ENCODE peak calls at places on chromosomes 11 and 22, in ten cellular contexts. V is left cardiac atrium; P is activated CD8-positive, alpha-beta T cell treated with anti-CD3 and anti-CD28 coated beads, Interleukin-2, amount 10 ng/mL, durations not matched to agents 7 days and 5 days; L is globus pallidus; I is activated CD8-positive, alpha-beta memory T cell treated with anti-CD3 and anti-CD28 coated beads, Interleukin-2, amount 50 U/mL, for 48 hours; O is NCI-H226; N is ovary; J is HFF-Myc; M is AG08395; D is cardiac fibroblast. Y is an unnamed sample.

GRCh38 chr22:28297504-28297903 is 378.4 kb upstream of the PITPNB start:
- DNase-seq in V (no peak), P (no peak), L (peak), I (no peak), O (no peak), N (no peak), J (no peak), M (no peak), D (peak), Y (no peak)

GRCh38 chr11:86068138-86068861 is 584 bp downstream of the PICALM start:
- DNase-seq in V (peak), P (peak), L (peak), I (peak), O (peak), N (peak), J (no peak), M (no peak), D (peak), Y (peak)

GRCh38 chr11:1559103-1559951 is 12.7 kb downstream of the DUSP8 start:
- DNase-seq in V (peak), P (no peak), L (peak), I (no peak), O (peak), N (peak), J (no peak), M (peak), D (peak), Y (peak)

GRCh38 chr11:116851631-116852030 is 14.2 kb upstream of the APOA1 start:
- DNase-seq in V (no peak), P (peak), L (no peak), I (peak), O (peak), N (no peak), J (no peak), M (no peak), D (no peak), Y (no peak)

GRCh38 chr11:2564588-2565440 is 120.0 kb downstream of the KCNQ1 start:
- DNase-seq in V (peak), P (no peak), L (no peak), I (no peak), O (no peak), N (no peak), J (no peak), M (no peak), D (no peak), Y (no peak)

GRCh38 chr22:38214248-38215056 is 12.7 kb downstream of the MAFF start:
- DNase-seq in V (peak), P (peak), L (peak), I (peak), O (no peak), N (peak), J (no peak), M (peak), D (peak), Y (peak)

GRCh38 chr22:20174785-20175596 is 24.1 kb upstream of the CCDC188 start:
- DNase-seq in V (no peak), P (no peak), L (no peak), I (no peak), O (no peak), N (no peak), J (no peak), M (no peak), D (peak), Y (peak)

GRCh38 chr11:78354741-78355705 is 62.6 kb downstream of the GAB2 start:
- DNase-seq in V (no peak), P (no peak), L (no peak), I (no peak), O (no peak), N (peak), J (no peak), M (peak), D (peak), Y (peak)

GRCh38 chr11:62108971-62109391 is 14.8 kb upstream of the INCENP start:
- DNase-seq in V (no peak), P (no peak), L (no peak), I (no peak), O (no peak), N (no peak), J (no peak), M (peak), D (peak), Y (no peak)

GRCh38 chr11:25970726-25971508 is 361.0 kb upstream of the ANO3 start:
- DNase-seq in V (no peak), P (no peak), L (no peak), I (no peak), O (no peak), N (no peak), J (no peak), M (no peak), D (no peak), Y (no peak)

GRCh38 chr11:27723685-27724084 is 23.4 kb upstream of the BDNF start:
- DNase-seq in V (no peak), P (no peak), L (no peak), I (no peak), O (no peak), N (no peak), J (no peak), M (peak), D (no peak), Y (no peak)

GRCh38 chr11:3834349-3835099 is 6.2 kb downstream of the RHOG start:
- DNase-seq in V (peak), P (no peak), L (no peak), I (no peak), O (no peak), N (no peak), J (no peak), M (no peak), D (no peak), Y (no peak)